ENCODE peak calls at places on chromosomes 5 and 9, in five cellular contexts. Z is right lobe of liver, B is fibroblast of lung, V is body of pancreas, X is cardiac fibroblast. N is an unnamed sample.

GRCh38 chr9:124428751-124429529 is 13.7 kb upstream of the PSMB7 start:
- DNase-seq in Z (no peak), X (no peak), V (no peak), B (no peak), N (no peak)

GRCh38 chr5:73381587-73382411 is 66.8 kb downstream of the FOXD1 start:
- DNase-seq in X (no peak), Z (no peak), B (no peak), V (no peak), N (no peak)

GRCh38 chr5:8456846-8457186 is 587.9 kb downstream of the MTRR start:
- DNase-seq in B (no peak), V (no peak), X (no peak), Z (no peak), N (no peak)

GRCh38 chr9:35042081-35042604 is 30.3 kb downstream of the VCP start:
- DNase-seq in Z (no peak), X (peak; percentile 60), V (no peak), B (peak; percentile 53), N (peak; percentile 37)

GRCh38 chr5:2732850-2733249 is 18.6 kb downstream of the IRX2 start:
- DNase-seq in Z (no peak), V (no peak), X (no peak), B (no peak), N (no peak)

GRCh38 chr9:120531683-120532300 is 48.2 kb downstream of the CDK5RAP2 start:
- DNase-seq in Z (no peak), V (peak; percentile 17), B (peak; percentile 41), X (peak; percentile 60), N (peak; percentile 48)

GRCh38 chr9:113505963-113506624 is 42.6 kb downstream of the RGS3 start:
- DNase-seq in V (no peak), Z (no peak), B (no peak), X (no peak), N (no peak)

GRCh38 chr9:105881654-105882349 is 187.5 kb downstream of the TMEM38B start:
- DNase-seq in Z (peak; percentile 52), X (peak; percentile 71), V (peak; percentile 63), B (peak; percentile 50), N (peak; percentile 61)

GRCh38 chr9:86604741-86605140 is 250.5 kb upstream of the TUT7 start:
- DNase-seq in V (no peak), X (no peak), B (no peak), Z (no peak), N (no peak)

GRCh38 chr5:10735569-10736255 is 25.3 kb downstream of the DAP start:
- DNase-seq in V (peak; percentile 59), Z (no peak), B (no peak), X (no peak), N (no peak)

GRCh38 chr9:86978986-86979385 is 31.7 kb upstream of the GAS1 start:
- DNase-seq in X (peak; percentile 84), B (peak; percentile 84), Z (no peak), V (no peak), N (no peak)

GRCh38 chr9:91089405-91090131 is 272.1 kb downstream of the AUH start:
- DNase-seq in B (peak; percentile 83), X (peak; percentile 80), Z (no peak), V (peak; percentile 39), N (peak; percentile 7)

GRCh38 chr5:5340206-5340729 is 82.2 kb upstream of the ICE1 start:
- DNase-seq in V (peak; percentile 58), Z (no peak), X (peak; percentile 88), B (peak; percentile 91), N (peak; percentile 43)

GRCh38 chr5:17709011-17709710 is 74.9 kb downstream of the TAF11L14 start:
- DNase-seq in X (no peak), B (no peak), V (no peak), Z (no peak), N (no peak)

GRCh38 chr9:93573204-93573828 is 3.1 kb upstream of the PHF2 start:
- DNase-seq in V (no peak), B (no peak), X (no peak), Z (no peak), N (no peak)

GRCh38 chr9:123131258-123131657 is 97.8 kb downstream of the GPR21 start:
- DNase-seq in B (peak; percentile 18), X (peak; percentile 59), Z (no peak), V (no peak), N (no peak)

DNA sequence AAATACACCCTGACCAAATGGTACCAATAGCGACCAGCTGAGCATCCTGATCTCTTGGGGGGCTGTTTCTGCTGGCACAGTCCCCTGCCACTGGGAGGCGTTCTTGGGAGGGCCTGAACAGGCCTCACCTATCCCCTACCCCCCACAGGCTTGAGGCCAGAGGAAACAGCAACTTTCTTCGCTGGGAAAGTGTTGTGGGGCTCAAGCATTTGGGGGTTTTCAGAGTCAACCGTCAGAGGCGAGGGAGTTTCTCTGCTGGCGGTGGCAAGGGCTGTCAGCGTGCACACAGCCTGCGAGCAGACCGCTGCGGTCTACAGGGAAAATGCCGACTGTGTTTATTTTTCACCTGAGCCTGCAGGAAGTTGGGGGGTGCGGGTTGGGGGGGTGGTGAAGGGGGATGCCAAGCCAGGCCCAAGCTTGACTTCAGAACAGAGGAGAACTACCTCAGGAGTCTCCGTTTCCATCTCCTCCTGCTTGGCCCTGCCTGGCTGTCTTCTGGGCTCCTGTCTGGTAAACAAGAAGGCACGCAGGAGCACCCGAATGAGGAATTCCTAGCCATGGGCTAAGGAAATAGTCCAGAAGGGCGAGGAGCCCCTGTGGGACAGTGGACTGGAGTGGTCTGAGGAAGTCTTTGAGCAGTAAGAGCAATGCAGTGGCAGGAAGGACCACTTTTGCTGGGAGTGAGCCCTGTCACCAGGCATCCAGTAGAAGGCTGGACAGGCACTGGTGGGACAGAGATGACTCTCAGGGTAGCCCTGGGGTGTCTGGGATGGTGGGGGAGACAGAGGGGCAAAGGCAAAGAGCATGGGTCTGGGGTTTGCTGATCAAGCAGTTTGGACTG is 18.1 kb downstream of the TCF7 start:
- DNase-seq in Z (no peak), X (no peak), B (no peak), V (no peak), N (no peak)
- TF ChIP-seq CTCF in Z (no peak), X (no peak), B (no peak), V (no peak), N (no peak)

GRCh38 chr9:73162987-73163763 is 11.5 kb downstream of the ANXA1 start:
- DNase-seq in V (no peak), Z (no peak), B (no peak), X (no peak), N (no peak)
- TF ChIP-seq CTCF in V (no peak), Z (no peak), B (no peak), X (no peak), N (no peak)

GRCh38 chr5:172731286-172732073 is 39.5 kb downstream of the DUSP1 start:
- DNase-seq in X (no peak), V (peak; percentile 89), B (no peak), Z (peak; percentile 87), N (peak; percentile 59)
- TF ChIP-seq CTCF in X (no peak), V (peak; percentile 34), B (no peak), Z (peak; percentile 16), N (no peak)

DNA sequence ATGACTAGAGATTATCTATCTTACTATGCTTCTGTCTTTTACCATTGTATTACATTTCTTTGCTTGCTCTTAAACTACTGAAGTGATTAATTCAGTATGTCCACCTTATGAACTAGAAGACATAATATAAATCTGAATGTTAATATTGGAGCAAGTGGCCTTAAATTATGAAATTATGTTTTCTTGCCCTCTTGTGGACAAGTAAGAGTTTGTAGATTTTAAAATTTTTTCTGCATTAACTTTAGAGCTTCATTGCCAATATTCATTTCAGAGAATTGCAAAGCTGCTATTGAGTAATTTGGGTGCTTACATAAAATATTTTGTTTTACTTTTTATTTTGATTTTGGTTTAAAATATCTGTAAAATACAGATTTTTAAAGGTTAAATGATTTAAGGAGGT is 55.3 kb downstream of the RANBP17 start:
- DNase-seq in B (peak; percentile 48), X (peak; percentile 23), V (no peak), Z (no peak), N (no peak)
- TF ChIP-seq CTCF in B (no peak), X (peak; percentile 17), V (peak; percentile 19), Z (no peak), N (no peak)

DNA sequence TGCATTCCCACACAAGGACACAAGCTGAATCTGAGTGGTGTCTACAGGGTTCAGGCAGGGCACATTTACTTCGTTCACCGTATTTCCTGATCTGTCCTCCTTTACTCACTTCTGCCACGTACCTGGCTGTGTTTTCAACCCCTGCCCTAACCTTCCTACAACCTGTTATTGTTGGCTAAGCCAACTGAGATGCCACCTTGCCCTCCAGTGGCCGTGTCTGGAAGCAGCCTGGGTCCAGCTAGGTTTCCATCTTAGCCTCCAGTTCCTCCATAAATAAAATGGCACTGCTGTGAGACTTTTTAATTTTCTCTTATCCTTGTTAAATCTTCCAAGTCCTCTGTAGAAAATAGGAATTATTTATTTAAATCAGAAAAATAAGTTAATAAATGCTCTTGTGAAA is 64.8 kb downstream of the ATP10B start:
- DNase-seq in X (no peak), B (no peak), V (peak; percentile 69), Z (peak; percentile 31), N (peak; percentile 37)
- TF ChIP-seq CTCF in X (peak; percentile 6), B (no peak), V (peak; percentile 76), Z (peak; percentile 21), N (peak; percentile 54)

GRCh38 chr9:75626860-75627259 is 263.6 kb upstream of the PCSK5 start:
- DNase-seq in B (no peak), Z (no peak), V (no peak), X (no peak), N (no peak)

GRCh38 chr9:75624984-75625383 is 265.5 kb upstream of the PCSK5 start:
- DNase-seq in V (no peak), Z (no peak), B (no peak), X (no peak), N (no peak)

GRCh38 chr9:75628952-75629351 is 261.5 kb upstream of the PCSK5 start:
- DNase-seq in Z (no peak), X (no peak), B (no peak), V (no peak), N (no peak)

DNA sequence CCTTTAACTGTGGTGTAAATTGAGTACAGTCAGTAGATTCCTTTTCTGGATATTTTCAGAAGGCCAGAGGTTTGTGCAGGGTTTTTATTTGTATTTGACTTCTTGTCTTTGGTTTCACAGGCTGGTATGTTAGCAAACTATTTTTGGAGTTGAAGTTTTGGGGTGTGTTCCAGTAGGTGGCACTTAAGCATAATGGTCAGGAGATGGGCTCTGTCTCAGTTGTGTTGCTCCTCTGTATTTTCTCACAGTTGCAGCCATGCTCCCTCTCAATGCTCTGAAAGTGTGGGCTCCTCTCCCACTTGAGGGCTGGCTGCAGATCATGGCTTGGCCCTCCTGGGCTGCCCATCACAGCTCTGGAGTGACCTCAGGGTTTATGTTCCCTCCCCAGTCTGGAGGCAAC is 267.0 kb upstream of the PCSK5 start:
- DNase-seq in V (no peak), Z (no peak), X (no peak), B (no peak), N (no peak)
- TF ChIP-seq CTCF in V (no peak), Z (no peak), X (no peak), B (no peak), N (no peak)

DNA sequence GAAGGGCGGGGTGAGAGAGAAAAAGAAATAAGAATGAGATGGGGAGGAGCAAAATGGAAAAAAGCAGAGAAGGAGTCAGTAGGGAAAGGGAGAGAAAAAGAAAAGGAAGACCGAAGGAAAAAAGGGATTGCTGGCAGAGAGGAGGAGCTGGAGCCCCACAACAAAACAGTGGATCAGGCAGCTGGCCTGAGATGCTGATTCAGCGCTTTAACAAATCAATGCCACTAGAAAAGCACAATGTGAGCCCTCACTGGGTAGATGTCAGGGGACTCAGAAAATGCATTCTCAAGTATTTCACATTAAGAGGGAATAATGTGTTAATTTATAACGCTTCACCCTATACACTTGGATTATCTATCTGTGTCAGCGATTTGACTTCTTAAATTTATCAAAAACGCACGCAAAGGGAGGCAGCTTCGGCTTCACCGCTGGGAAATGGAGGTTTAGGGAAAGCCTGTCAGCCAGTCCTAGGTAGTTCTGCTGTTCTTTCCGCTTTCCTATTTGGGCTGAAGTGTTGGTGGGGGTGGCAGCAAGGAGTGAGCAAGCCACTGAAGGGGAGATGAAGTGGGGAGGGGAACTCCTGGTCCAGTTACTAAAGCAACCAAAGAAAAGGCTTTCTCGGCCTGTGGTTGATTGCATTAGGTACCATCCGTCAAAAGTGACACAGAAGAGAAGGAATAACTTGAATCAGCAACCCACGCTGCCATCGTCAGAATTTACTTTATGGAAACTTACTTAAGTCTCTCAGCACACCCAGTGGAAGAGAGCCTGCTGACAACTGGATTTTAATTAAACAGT is 161.6 kb downstream of the BNC2 start:
- DNase-seq in V (no peak), B (peak; percentile 82), X (peak; percentile 37), Z (no peak), N (no peak)
- TF ChIP-seq CTCF in V (no peak), B (no peak), X (no peak), Z (no peak), N (no peak)

N was measured in Caco-2.